ENCODE peak calls at places on chromosomes 2 and 18, in five cellular contexts. V, F, Q, E and M are unnamed samples.

GRCh38 chr2:196718796-196719564 is 79.5 kb downstream of the CCDC150 start:
- DNase-seq in Q (peak), V (no peak), F (peak), E (peak), M (peak)

GRCh38 chr2:205948883-205949282 is 137.1 kb downstream of the INO80D start:
- DNase-seq in E (no peak), Q (no peak), F (peak), V (no peak), M (no peak)

GRCh38 chr2:18345848-18346247 is 214.6 kb downstream of the RDH14 start:
- DNase-seq in V (peak), E (peak), Q (no peak), F (peak), M (peak)

GRCh38 chr2:240298803-240299709 is 136.4 kb upstream of the GPC1 start:
- DNase-seq in E (no peak), V (peak), Q (no peak), F (no peak), M (no peak)

GRCh38 chr2:218290316-218291261 is 1.7 kb downstream of the TMBIM1 start:
- DNase-seq in E (no peak), F (no peak), V (no peak), Q (no peak), M (no peak)

GRCh38 chr2:200177971-200178911 is 128.3 kb upstream of the SPATS2L start:
- DNase-seq in F (peak), E (peak), Q (peak), V (no peak), M (no peak)

GRCh38 chr2:239817011-239817490 is 208.1 kb downstream of the NDUFA10 start:
- DNase-seq in F (no peak), Q (no peak), V (peak), E (no peak), M (no peak)

GRCh38 chr2:189466656-189467055 is 25.4 kb downstream of the WDR75 start:
- DNase-seq in F (peak), E (peak), V (no peak), Q (no peak), M (peak)

GRCh38 chr18:28995319-28995718 is 818.4 kb upstream of the CDH2 start:
- DNase-seq in E (peak), F (no peak), Q (no peak), V (no peak), M (no peak)
- TF ChIP-seq CTCF in E (peak), F (no peak), Q (no peak), V (no peak), M (peak)

GRCh38 chr18:26709897-26710296 is 155.6 kb downstream of the AQP4 start:
- DNase-seq in Q (no peak), V (no peak), E (no peak), F (no peak), M (no peak)

GRCh38 chr18:26711806-26712205 is 153.7 kb downstream of the AQP4 start:
- DNase-seq in Q (no peak), V (no peak), F (no peak), E (no peak), M (peak)

GRCh38 chr18:26706796-26707406 is 158.5 kb upstream of the KCTD1 start:
- DNase-seq in F (no peak), E (no peak), V (peak), Q (peak), M (peak)

GRCh38 chr18:26708814-26709717 is 156.4 kb downstream of the AQP4 start:
- DNase-seq in F (no peak), Q (no peak), E (no peak), V (no peak), M (peak)

GRCh38 chr18:26710460-26711096 is 154.9 kb downstream of the AQP4 start:
- DNase-seq in F (no peak), Q (no peak), E (no peak), V (no peak), M (no peak)
- H3K4me3 ChIP-seq in F (no peak), Q (no peak), E (no peak), V (no peak), M (no peak)

GRCh38 chr2:187438459-187438858 is 9.6 kb downstream of the CALCRL start:
- DNase-seq in E (peak), F (no peak), V (no peak), Q (no peak), M (no peak)

GRCh38 chr2:187442778-187443177 is 5.3 kb downstream of the CALCRL start:
- DNase-seq in Q (no peak), F (no peak), V (no peak), E (no peak), M (no peak)

GRCh38 chr2:187440101-187440500 is 8.0 kb downstream of the CALCRL start:
- DNase-seq in Q (no peak), E (no peak), F (no peak), V (no peak), M (no peak)

GRCh38 chr2:187442378-187442777 is 5.7 kb downstream of the CALCRL start:
- DNase-seq in V (no peak), E (no peak), Q (no peak), F (no peak), M (no peak)
- TF ChIP-seq CTCF in V (no peak), E (peak), Q (no peak), F (peak), M (peak)

GRCh38 chr2:126890962-126891450 is 7.7 kb upstream of the TEX51 start:
- DNase-seq in E (no peak), F (no peak), Q (no peak), V (peak), M (no peak)

GRCh38 chr2:126890136-126890961 is 8.3 kb upstream of the TEX51 start:
- DNase-seq in E (no peak), F (no peak), Q (no peak), V (no peak), M (no peak)

GRCh38 chr2:126893606-126894005 is 5.1 kb upstream of the TEX51 start:
- DNase-seq in Q (no peak), E (no peak), F (no peak), V (no peak), M (no peak)

GRCh38 chr2:126893153-126893552 is 5.5 kb upstream of the TEX51 start:
- DNase-seq in Q (no peak), F (no peak), E (no peak), V (no peak), M (no peak)

DNA sequence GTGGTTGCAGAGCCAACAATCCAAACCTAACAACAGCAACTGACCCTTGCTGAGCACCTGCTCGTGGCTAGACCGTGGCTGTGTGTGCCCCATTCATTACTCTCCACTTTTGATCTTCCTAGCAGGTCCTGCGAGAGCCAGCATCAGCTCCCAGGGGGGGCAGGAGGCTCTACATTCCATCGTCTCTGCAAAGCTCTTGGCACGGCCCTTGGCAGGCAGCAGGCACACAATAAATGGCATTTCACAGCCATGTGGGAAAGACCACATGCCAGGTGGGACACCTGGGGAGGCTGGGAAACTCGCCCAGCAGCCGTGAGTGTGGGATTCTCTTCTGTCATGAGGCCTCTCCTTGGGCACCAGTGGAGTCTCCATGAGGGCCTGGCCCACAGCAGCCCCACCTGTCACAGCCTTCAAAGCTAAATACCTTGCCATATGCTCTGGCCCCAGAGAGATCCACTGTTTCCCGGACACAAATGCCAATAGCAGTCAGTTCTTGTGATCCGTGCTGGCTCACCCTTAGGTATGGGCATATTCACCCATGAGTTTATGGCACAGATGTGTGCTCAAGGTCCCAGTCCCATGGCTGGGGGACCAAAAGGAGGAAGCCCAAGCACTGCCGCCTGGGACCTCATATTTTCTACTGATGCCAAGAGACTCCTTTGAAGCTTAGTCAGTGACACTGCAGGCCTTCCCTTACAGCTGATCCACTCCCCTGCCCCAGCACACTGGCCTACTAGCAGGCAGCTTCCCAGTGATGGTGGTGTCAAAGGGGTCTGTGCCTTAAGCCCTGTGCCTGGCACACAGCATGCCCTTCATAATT is 6.8 kb upstream of the TEX51 start:
- DNase-seq in V (no peak), Q (peak), E (no peak), F (no peak), M (no peak)
- H3K4me3 ChIP-seq in V (no peak), Q (no peak), E (no peak), F (no peak), M (no peak)

DNA sequence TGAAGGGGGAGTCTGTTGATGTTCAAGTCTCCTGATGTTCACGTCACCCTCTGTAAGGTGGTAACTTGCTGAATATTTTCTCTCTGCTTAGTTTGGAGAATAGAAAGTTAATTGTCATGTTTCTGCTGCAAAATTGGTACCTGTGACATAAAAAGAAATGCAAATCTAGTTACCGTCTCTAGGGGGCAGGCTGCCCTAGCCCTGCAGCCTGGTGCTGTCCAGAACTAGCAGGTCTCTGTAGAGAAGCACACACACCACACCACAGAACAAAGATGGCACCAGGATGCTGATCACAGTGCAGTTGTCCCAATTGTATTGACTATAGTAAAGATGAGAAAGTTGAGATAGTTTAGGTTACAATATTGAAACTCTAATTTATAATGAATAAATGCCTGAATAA is 47.0 kb downstream of the SLC9A4 start:
- DNase-seq in E (peak), V (peak), Q (peak), F (peak), M (peak)
- TF ChIP-seq CTCF in E (peak), V (peak), Q (peak), F (peak), M (peak)

GRCh38 chr2:43417296-43417695 is 178.5 kb downstream of the THADA start:
- DNase-seq in E (peak), V (no peak), F (no peak), Q (no peak), M (no peak)
- H3K4me3 ChIP-seq in E (no peak), V (no peak), F (no peak), Q (no peak), M (no peak)

GRCh38 chr18:48317781-48318381 is 91.3 kb downstream of the ZBTB7C start:
- DNase-seq in Q (no peak), F (no peak), E (no peak), V (no peak), M (no peak)
- TF ChIP-seq CTCF in Q (no peak), F (no peak), E (peak), V (no peak), M (peak)

DNA sequence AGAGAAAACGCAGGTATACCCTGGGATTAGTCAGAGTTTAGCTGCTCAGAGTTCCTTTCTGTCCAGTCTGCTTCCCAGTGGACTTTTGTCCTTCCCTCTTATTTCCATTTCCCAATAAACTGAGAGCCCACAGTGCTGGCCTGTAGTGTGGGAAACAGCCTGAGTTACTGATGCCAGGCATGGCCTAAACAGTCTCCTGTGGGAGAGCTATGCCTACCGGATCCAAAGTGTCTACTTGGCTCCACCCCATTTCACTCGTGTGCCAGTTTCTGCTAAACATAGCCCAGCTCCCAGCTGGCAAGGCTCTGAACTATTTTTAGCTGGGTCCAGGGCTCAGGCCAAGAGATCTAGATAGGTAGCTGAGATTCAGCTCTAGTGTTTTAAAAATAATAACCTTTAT is 15.6 kb upstream of the PPP1CB start:
- DNase-seq in F (no peak), Q (peak), V (peak), E (peak), M (peak)
- H3K4me3 ChIP-seq in F (no peak), Q (no peak), V (no peak), E (no peak), M (no peak)

GRCh38 chr18:48826271-48826670 is 124.5 kb downstream of the SMAD7 start:
- DNase-seq in V (peak), F (no peak), Q (no peak), E (no peak), M (no peak)

GRCh38 chr18:48826806-48827205 is 124.0 kb downstream of the SMAD7 start:
- DNase-seq in E (no peak), Q (no peak), F (no peak), V (peak), M (no peak)

GRCh38 chr18:48828201-48828580 is 122.6 kb downstream of the SMAD7 start:
- DNase-seq in V (no peak), E (no peak), Q (no peak), F (no peak), M (no peak)

GRCh38 chr18:48828713-48829442 is 121.9 kb downstream of the SMAD7 start:
- DNase-seq in E (no peak), Q (no peak), F (no peak), V (peak), M (no peak)

DNA sequence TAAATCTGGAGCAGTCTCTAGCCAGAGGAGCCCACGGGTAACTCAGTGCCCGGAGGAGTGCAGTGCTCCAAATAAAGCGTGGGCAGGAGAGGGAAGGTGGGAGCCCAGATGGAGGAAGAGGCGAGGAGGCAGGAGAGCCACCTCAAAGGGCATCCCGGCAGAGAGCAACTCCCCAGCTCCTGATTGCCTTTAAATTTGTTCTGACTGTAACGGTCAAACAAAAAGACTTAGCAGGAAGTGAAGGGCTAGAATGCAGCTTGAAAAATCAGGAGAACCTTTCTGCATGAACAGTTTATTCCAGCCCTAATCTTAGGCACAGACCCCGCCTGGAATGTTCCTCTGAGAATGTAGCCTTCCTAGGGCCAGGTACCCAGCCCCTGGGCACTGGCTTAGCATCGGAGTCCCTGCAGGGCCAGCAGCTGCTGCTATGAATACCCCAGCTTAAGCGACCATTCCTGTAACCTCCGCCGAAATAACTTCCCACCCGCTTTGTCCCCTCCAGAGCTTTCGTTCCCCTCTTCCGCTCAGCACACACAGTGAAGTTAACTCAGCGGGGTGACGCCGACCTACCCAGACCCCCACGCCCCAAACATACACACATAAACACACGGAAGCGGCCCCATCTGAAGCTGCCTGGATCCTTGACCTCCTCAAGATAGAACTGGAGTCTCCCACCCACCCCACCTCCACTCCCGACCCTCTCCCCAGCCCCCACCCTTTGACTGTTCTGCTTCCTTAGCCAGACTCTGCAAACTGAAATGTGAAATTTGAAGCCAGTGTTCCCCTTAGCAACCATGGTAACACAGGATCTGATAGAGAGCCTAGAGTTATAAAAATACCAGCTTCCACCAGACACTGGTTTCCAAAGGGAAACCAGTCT is 123.2 kb downstream of the SMAD7 start:
- DNase-seq in V (peak), Q (no peak), F (no peak), E (peak), M (peak)
- TF ChIP-seq CTCF in V (no peak), Q (no peak), F (no peak), E (no peak), M (no peak)

GRCh38 chr2:188293601-188294482 is 2.2 kb downstream of the GULP1 start:
- DNase-seq in F (peak), E (peak), V (peak), Q (peak), M (peak)
- H3K4me3 ChIP-seq in F (peak), E (peak), V (peak), Q (no peak), M (peak)